ENCODE peak calls at places on chromosomes 6 and 20, in nine cellular contexts. E is PC-9, K is NT2/D1, F is neuronal stem cell, T is OCI-LY7, L is psoas muscle, Y is cardiac fibroblast, Z is mesenchymal stem cell, B is colonic mucosa. O is an unnamed sample.

GRCh38 chr20:1993986-1994385 is at the start of gene PDYN:
- DNase-seq in L (no peak), E (no peak), Y (no peak), K (no peak), Z (no peak), T (no peak), B (no peak), F (no peak), O (no peak)

GRCh38 chr6:128280960-128281359 is 239.4 kb downstream of the PTPRK start:
- DNase-seq in F (peak), Y (no peak), B (no peak), L (no peak), T (no peak), K (no peak), E (no peak), Z (no peak), O (no peak)

GRCh38 chr6:24069546-24069945 is 56.5 kb upstream of the NRSN1 start:
- DNase-seq in Y (no peak), B (no peak), F (no peak), T (no peak), L (no peak), E (no peak), Z (no peak), K (no peak), O (no peak)

GRCh38 chr20:19815553-19815991 is 57.5 kb downstream of the RIN2 start:
- DNase-seq in B (no peak), E (peak), F (no peak), Y (peak), Z (peak), T (peak), L (peak), K (no peak), O (peak)

GRCh38 chr6:15502451-15503345 is 160.1 kb downstream of the DTNBP1 start:
- DNase-seq in K (no peak), T (no peak), Z (no peak), E (no peak), Y (peak), F (no peak), L (no peak), B (no peak), O (no peak)

GRCh38 chr6:101117397-101118185 is 236.5 kb upstream of the ASCC3 start:
- DNase-seq in T (no peak), L (no peak), F (no peak), K (no peak), E (no peak), Y (no peak), B (peak), Z (no peak), O (no peak)

GRCh38 chr6:39041072-39041471 is 7.5 kb upstream of the GLP1R start:
- DNase-seq in K (no peak), F (no peak), Z (no peak), E (no peak), T (no peak), B (no peak), Y (no peak), L (no peak), O (no peak)

GRCh38 chr6:148969679-148970078 is 222.8 kb downstream of the UST start:
- DNase-seq in T (no peak), Z (peak), F (no peak), E (no peak), K (no peak), Y (peak), B (no peak), L (peak), O (peak)

GRCh38 chr6:101578306-101578705 is 184.8 kb downstream of the GRIK2 start:
- DNase-seq in E (no peak), Y (no peak), B (no peak), F (no peak), K (no peak), T (no peak), L (no peak), Z (no peak), O (no peak)

GRCh38 chr6:98929498-98930060 is 18.2 kb downstream of the FBXL4 start:
- DNase-seq in Y (no peak), T (no peak), L (no peak), E (no peak), B (no peak), Z (no peak), K (no peak), F (no peak), O (no peak)

GRCh38 chr6:498795-499231 is 107.3 kb downstream of the IRF4 start:
- DNase-seq in B (no peak), Z (peak), F (no peak), E (no peak), L (no peak), K (no peak), Y (no peak), T (peak), O (peak)

GRCh38 chr6:87731818-87732661 is 30.0 kb upstream of the AKIRIN2 start:
- DNase-seq in F (no peak), B (peak), Y (peak), L (peak), T (no peak), Z (peak), E (peak), K (no peak), O (peak)

GRCh38 chr6:56839533-56840183 is 115.2 kb upstream of the BEND6 start:
- DNase-seq in B (no peak), F (no peak), E (no peak), Z (no peak), T (no peak), Y (no peak), L (no peak), K (no peak), O (no peak)

GRCh38 chr20:33868042-33868441 is 56.9 kb downstream of the CHMP4B start:
- DNase-seq in B (no peak), Y (no peak), T (no peak), F (no peak), L (no peak), Z (no peak), E (no peak), K (no peak), O (no peak)

GRCh38 chr6:163190786-163191185 is 223.7 kb upstream of the QKI start:
- DNase-seq in L (no peak), K (no peak), F (no peak), B (no peak), Y (no peak), Z (no peak), E (no peak), T (no peak), O (no peak)

DNA sequence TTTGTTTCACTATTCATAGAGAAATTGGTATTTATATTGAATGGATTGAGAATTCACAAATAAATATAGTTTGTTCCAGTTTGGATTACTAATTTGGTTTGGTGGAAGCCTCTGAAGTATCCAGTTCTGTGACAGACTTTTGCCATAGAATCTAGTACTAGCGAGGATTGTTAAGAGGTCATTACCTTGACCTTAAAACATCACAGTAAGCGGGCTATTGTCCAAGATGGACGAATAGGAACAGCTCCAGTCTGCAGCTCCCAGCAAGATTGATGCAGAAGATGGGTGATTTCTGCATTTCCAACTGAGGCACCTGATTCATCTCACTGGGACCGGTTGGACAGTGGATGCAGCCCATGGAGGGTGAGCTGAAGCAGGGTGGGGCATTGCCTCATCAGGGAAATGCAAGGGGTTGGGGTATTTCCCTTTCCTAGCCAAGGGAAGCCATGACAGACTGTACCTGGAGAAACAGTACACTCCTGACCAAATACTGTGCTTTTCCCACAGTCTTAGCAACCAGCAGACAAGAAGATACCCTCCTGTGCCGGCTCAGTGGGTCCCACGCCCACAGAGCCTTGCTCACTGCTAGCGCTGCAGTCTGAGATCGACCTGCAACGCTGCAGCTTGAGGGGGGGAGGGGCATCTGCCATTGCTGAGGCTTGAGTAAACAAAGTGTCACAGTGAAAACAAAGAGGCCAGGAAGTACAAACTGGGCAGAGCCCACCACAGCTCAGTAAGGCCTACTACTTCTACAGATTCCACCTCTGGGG is 66.4 kb upstream of the NEDD9 start:
- DNase-seq in K (peak), L (no peak), F (no peak), Y (no peak), E (no peak), B (no peak), Z (no peak), T (no peak), O (peak)
- H3K4me3 ChIP-seq in K (no peak), L (no peak), F (peak), Y (no peak), E (no peak), B (no peak), Z (no peak), T (no peak), O (no peak)

DNA sequence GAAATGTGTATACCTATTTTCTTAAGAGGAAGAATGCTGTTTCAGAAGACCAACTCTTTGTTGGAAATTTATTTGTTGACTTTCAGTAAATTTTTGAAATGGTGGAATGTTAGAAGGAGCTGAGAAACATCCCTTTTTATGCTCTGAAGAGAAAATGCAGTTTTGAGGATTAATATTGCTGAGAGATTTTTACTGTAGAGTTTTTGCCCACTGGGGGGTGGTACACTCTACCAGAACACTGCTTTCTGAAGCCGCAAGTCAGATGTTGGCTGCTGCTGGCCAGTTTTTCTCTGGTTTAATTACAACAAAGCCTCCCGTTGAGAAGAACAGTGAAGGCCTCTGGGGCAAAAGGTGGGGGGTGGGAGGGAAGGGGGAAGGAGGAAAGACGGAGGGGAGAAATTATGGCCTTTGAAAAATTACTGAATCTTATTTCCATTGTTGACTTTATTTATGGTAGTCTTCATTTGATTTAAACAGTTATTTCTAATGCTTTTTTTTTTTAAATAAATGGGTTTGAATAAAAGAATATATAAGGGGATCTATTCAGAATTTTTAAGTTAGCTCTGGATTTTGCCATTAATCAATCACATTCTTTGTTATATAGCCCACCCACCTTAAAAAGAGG is 3.0 kb downstream of the FLRT3 start:
- DNase-seq in F (peak), B (no peak), E (no peak), K (peak), Z (peak), L (no peak), T (peak), Y (peak), O (peak)
- H3K4me3 ChIP-seq in F (peak), B (no peak), E (no peak), K (no peak), Z (no peak), L (peak), T (no peak), Y (no peak), O (no peak)

DNA sequence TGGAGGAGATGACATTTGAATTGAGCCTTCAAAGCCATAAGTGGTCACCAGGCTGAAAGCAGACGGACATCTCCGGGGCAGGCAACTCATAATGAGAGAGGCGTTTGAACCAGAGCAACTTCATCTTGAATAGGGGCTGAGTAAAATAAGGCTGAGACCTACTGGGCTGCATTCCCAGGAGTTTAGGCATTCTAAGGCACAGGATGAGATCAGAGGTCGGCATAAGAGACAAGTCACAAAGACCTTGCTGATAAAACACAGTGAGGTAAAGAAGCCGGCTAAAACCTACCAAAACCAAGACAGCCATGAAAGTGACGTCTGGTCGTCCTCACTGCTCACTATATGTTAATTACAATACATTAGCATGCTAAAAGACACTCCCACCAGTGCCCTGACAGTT is 194.8 kb upstream of the SOX4 start:
- DNase-seq in Y (no peak), K (no peak), L (no peak), T (no peak), F (no peak), E (no peak), B (no peak), Z (no peak), O (no peak)
- H3K4me3 ChIP-seq in Y (no peak), K (no peak), L (no peak), T (no peak), F (no peak), E (no peak), B (no peak), Z (no peak), O (no peak)

DNA sequence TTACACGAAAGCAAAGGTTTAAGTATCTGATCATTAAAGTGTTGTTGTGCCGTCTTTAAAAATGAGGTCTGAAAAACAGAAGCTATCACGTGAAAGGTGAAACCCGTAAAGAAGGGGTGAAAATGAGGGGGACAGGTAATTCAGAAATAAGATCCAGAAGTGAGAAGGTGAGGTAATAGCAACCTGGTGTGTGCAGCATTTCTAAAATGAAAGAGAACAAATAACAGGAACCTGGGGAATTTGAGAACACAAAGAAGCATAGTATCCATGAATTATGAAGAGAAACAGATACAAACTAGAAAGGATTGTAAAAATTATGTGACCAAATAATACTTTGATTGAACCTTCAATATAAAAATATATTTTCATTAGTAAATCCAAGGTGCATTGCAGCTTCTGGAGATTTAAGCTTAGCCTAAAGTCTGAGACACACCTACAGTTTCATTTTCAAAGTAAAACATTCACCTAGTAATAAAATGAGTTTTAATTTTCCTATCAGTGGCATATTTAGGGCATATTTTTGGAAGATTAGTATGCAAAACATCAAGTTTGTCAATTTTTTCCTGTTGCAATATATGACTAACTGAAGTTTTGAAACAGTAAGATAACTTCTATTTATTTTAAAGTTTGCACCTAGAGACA is 1.4 kb downstream of the HEY2 start:
- DNase-seq in B (no peak), Z (no peak), E (no peak), F (peak), T (no peak), L (no peak), K (no peak), Y (no peak), O (no peak)
- H3K4me3 ChIP-seq in B (no peak), Z (no peak), E (no peak), F (no peak), T (peak), L (peak), K (no peak), Y (no peak), O (peak)

DNA sequence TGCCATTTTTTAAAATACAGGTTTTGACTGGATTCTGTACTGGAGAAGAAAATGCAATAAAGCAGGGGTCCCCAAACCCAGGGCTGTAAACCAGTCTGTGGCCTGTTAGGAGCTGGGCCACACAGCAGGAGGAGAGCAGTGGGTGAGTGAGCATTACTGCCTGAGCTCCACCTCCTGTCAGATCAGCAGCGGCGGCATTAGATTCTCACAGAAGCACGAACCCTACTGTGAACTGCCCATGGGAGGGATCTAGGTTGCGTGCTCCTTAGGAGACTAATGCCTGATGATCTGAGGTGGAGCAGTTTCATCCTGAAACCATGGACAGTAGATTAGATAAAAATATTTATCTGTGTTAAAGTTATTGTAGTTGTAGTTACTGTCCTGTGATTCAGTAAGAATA is 21.1 kb upstream of the FBXO9 start:
- DNase-seq in Z (peak), Y (peak), T (no peak), L (no peak), K (no peak), F (no peak), E (no peak), B (no peak), O (peak)
- H3K4me3 ChIP-seq in Z (no peak), Y (no peak), T (no peak), L (no peak), K (no peak), F (no peak), E (no peak), B (no peak), O (peak)

GRCh38 chr6:42569102-42570028 is 5.5 kb downstream of the UBR2 start:
- DNase-seq in Z (peak), T (no peak), E (peak), B (no peak), Y (peak), L (no peak), F (no peak), K (no peak), O (peak)

GRCh38 chr6:42572523-42572922 is 8.7 kb downstream of the UBR2 start:
- DNase-seq in T (peak), L (no peak), Y (no peak), E (no peak), F (no peak), K (no peak), Z (no peak), B (no peak), O (no peak)

GRCh38 chr6:42566614-42567208 is 2.9 kb downstream of the UBR2 start:
- DNase-seq in Z (no peak), L (no peak), B (no peak), Y (no peak), K (no peak), E (no peak), T (no peak), F (no peak), O (no peak)

DNA sequence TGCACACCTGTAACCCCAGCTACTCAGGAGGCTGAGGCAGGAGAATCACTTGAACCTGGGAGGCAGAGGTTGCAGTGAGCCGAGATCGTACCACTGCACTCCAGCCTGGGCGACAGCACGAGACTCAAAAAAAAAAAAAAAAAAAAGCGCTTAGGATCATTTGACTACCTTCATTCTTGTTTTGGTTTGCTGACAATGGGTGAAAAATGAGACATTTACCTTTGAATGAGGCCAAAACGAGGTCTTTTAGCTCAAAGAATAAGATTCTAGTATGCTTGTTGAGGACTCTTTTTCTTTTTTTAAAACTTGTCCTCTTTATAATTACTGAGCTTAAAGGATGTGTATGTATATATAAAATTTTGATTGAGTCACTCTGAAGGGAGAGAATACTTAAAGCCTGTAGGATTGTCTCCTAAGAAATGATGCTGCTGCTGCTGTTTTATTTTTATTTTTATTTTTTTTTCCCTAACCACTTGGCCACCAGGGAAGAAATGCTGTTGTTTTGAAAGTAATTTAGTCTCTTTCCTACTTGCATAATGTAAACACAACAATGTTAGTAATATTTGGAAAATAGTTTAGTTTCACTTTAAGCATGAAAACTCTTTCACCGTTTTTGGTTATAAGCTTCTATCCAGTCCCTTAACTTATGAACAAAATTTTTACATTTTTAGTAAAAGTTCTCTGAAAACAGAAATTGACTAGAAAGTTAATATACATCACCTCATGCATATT is 7.9 kb downstream of the UBR2 start:
- DNase-seq in K (no peak), L (no peak), E (no peak), Z (peak), B (no peak), F (no peak), T (no peak), Y (no peak), O (no peak)
- H3K4me3 ChIP-seq in K (no peak), L (no peak), E (no peak), Z (no peak), B (no peak), F (no peak), T (peak), Y (no peak), O (no peak)

DNA sequence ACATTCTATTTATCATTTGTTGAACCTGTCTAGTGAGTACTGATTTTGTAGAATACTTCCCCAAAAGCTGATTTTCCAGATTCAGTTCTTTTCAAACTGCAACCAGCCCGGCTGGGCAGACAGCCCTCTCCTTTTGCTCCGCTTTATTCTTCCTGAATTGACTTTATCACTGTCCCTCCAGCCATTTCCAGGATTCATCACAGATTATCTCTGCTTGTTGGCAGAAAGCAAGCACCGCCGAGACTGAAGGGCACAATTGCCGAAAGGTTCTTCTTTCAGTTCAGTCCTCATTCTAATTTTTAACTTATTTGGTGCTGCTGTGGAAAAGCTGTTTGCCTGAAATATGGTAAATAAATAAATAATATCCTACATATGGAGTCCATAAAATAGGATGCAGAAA is 369.1 kb upstream of the FLRT3 start:
- DNase-seq in Z (no peak), Y (no peak), K (no peak), B (no peak), L (no peak), T (no peak), F (no peak), E (no peak), O (no peak)
- H3K4me3 ChIP-seq in Z (no peak), Y (no peak), K (no peak), B (no peak), L (no peak), T (no peak), F (no peak), E (no peak), O (no peak)

GRCh38 chr20:63471002-63471718 is 1.3 kb downstream of the KCNQ2 start:
- DNase-seq in Y (no peak), L (no peak), B (no peak), K (no peak), E (no peak), Z (no peak), T (no peak), F (no peak), O (no peak)

GRCh38 chr20:63472862-63473390 is 471 bp upstream of the KCNQ2 start:
- DNase-seq in B (no peak), T (no peak), L (no peak), Z (no peak), F (no peak), K (no peak), E (no peak), Y (no peak), O (no peak)

GRCh38 chr20:63470410-63470809 is 2.0 kb downstream of the KCNQ2 start:
- DNase-seq in E (no peak), Y (no peak), T (no peak), B (no peak), F (no peak), L (no peak), Z (no peak), K (no peak), O (no peak)

GRCh38 chr20:63472159-63472811 is at the start of gene KCNQ2:
- DNase-seq in F (no peak), Y (no peak), T (no peak), K (peak), Z (no peak), E (no peak), L (no peak), B (no peak), O (no peak)

GRCh38 chr20:63471719-63472158 is 716 bp downstream of the KCNQ2 start:
- DNase-seq in E (no peak), B (no peak), K (no peak), Y (no peak), Z (no peak), L (no peak), F (no peak), T (no peak), O (no peak)
- H3K4me3 ChIP-seq in E (no peak), B (no peak), K (peak), Y (no peak), Z (no peak), L (no peak), F (peak), T (no peak), O (no peak)